ENCODE peak calls at places on chromosomes 2 and 18, in nine cellular contexts. Q, Z, O, U, N, M, S, I and C are unnamed samples.

GRCh38 chr2:157504623-157505022 is 60.7 kb upstream of the CYTIP start:
- DNase-seq in Q (no peak), Z (no peak), O (no peak), U (no peak), N (no peak), M (no peak), S (no peak), I (no peak), C (no peak)

GRCh38 chr2:69169990-69170389 is 157.0 kb downstream of the ANTXR1 start:
- DNase-seq in Q (no peak), Z (no peak), O (no peak), U (no peak), N (peak), M (no peak), S (peak), I (peak), C (no peak)

GRCh38 chr2:239472220-239472775 is 71.5 kb upstream of the HDAC4 start:
- DNase-seq in Q (no peak), Z (no peak), O (no peak), U (no peak), N (no peak), M (no peak), S (no peak), I (peak), C (no peak)

GRCh38 chr2:145524836-145525235 is 1004.9 kb upstream of the ZEB2 start:
- DNase-seq in Q (no peak), Z (no peak), O (no peak), U (no peak), N (no peak), M (no peak), S (no peak), I (no peak), C (no peak)

GRCh38 chr2:64145760-64146159 is 1.5 kb upstream of the PELI1 start:
- DNase-seq in Q (peak), Z (no peak), O (no peak), U (no peak), N (no peak), M (no peak), S (no peak), I (no peak), C (no peak)

GRCh38 chr18:59837586-59837985 is 62.2 kb upstream of the PMAIP1 start:
- DNase-seq in Q (peak), Z (peak), O (peak), U (peak), N (no peak), M (peak), S (peak), I (peak), C (peak)

GRCh38 chr2:174561283-174562275 is 36.0 kb downstream of the WIPF1 start:
- DNase-seq in Q (no peak), Z (peak), O (no peak), U (no peak), N (no peak), M (no peak), S (peak), I (no peak), C (no peak)

GRCh38 chr2:199414465-199414864 is 43.3 kb downstream of the SATB2 start:
- DNase-seq in Q (no peak), Z (no peak), O (no peak), U (no peak), N (no peak), M (no peak), S (no peak), I (no peak), C (no peak)

GRCh38 chr2:201916565-201916964 is 110.2 kb downstream of the CDK15 start:
- DNase-seq in Q (no peak), Z (no peak), O (no peak), U (no peak), N (no peak), M (no peak), S (no peak), I (no peak), C (no peak)

GRCh38 chr2:134148843-134149472 is 104.9 kb upstream of the MGAT5 start:
- DNase-seq in Q (no peak), Z (no peak), O (no peak), U (no peak), N (no peak), M (no peak), S (no peak), I (no peak), C (no peak)

GRCh38 chr18:46350598-46351172 is 246.5 kb downstream of the HAUS1 start:
- DNase-seq in Q (no peak), Z (no peak), O (no peak), U (no peak), N (no peak), M (no peak), S (no peak), I (no peak), C (no peak)

GRCh38 chr2:237603718-237604362 is 13.3 kb upstream of the RAB17 start:
- DNase-seq in Q (no peak), Z (no peak), O (peak), U (peak), N (no peak), M (no peak), S (peak), I (no peak), C (peak)

GRCh38 chr18:3889803-3890202 is 439.8 kb downstream of the TGIF1 start:
- DNase-seq in Q (no peak), Z (no peak), O (no peak), U (no peak), N (no peak), M (no peak), S (peak), I (no peak), C (no peak)

GRCh38 chr2:172739651-172740050 is 4.0 kb downstream of the RAPGEF4 start:
- DNase-seq in Q (no peak), Z (no peak), O (no peak), U (no peak), N (no peak), M (no peak), S (no peak), I (no peak), C (no peak)

GRCh38 chr2:67842375-67842959 is 220.3 kb downstream of the C1D start:
- DNase-seq in Q (no peak), Z (no peak), O (no peak), U (no peak), N (no peak), M (no peak), S (no peak), I (no peak), C (no peak)

GRCh38 chr18:3623769-3624545 is 174.0 kb downstream of the TGIF1 start:
- DNase-seq in Q (peak), Z (peak), O (no peak), U (no peak), N (peak), M (peak), S (peak), I (no peak), C (no peak)

GRCh38 chr2:135056790-135057189 is 4.7 kb downstream of the RAB3GAP1 start:
- DNase-seq in Q (no peak), Z (no peak), O (no peak), U (no peak), N (no peak), M (no peak), S (no peak), I (no peak), C (no peak)

GRCh38 chr18:6885992-6886823 is 156.7 kb downstream of the ARHGAP28 start:
- DNase-seq in Q (peak), Z (peak), O (no peak), U (no peak), N (no peak), M (peak), S (peak), I (peak), C (no peak)

GRCh38 chr18:26480897-26481795 is 67.2 kb downstream of the KCTD1 start:
- DNase-seq in Q (peak), Z (peak), O (no peak), U (no peak), N (peak), M (peak), S (peak), I (no peak), C (no peak)

GRCh38 chr18:62957885-62958472 is 242.6 kb downstream of the PHLPP1 start:
- DNase-seq in Q (peak), Z (no peak), O (peak), U (peak), N (no peak), M (no peak), S (no peak), I (peak), C (peak)

GRCh38 chr2:42098571-42099430 is 51.0 kb downstream of the PKDCC start:
- DNase-seq in Q (peak), Z (no peak), O (no peak), U (peak), N (no peak), M (no peak), S (no peak), I (no peak), C (no peak)

GRCh38 chr2:208791257-208791656 is 384.7 kb downstream of the PTH2R start:
- DNase-seq in Q (no peak), Z (no peak), O (no peak), U (no peak), N (no peak), M (no peak), S (no peak), I (no peak), C (no peak)

GRCh38 chr18:55106466-55106865 is 147.2 kb upstream of the CCDC68 start:
- DNase-seq in Q (no peak), Z (no peak), O (no peak), U (no peak), N (no peak), M (no peak), S (no peak), I (no peak), C (no peak)

GRCh38 chr2:215692387-215693079 is 256.7 kb upstream of the FN1 start:
- DNase-seq in Q (no peak), Z (no peak), O (no peak), U (no peak), N (no peak), M (no peak), S (peak), I (no peak), C (no peak)

GRCh38 chr2:17373736-17374135 is 144.5 kb downstream of the RAD51AP2 start:
- DNase-seq in Q (no peak), Z (no peak), O (no peak), U (no peak), N (no peak), M (no peak), S (peak), I (no peak), C (no peak)

GRCh38 chr18:44968336-44968735 is 287.6 kb downstream of the SETBP1 start:
- DNase-seq in Q (no peak), Z (no peak), O (no peak), U (no peak), N (no peak), M (no peak), S (no peak), I (no peak), C (no peak)

GRCh38 chr18:59479776-59480175 is 120.7 kb upstream of the LMAN1 start:
- DNase-seq in Q (no peak), Z (no peak), O (no peak), U (no peak), N (no peak), M (no peak), S (no peak), I (no peak), C (no peak)

GRCh38 chr2:134253804-134254203 is at the start of gene MGAT5:
- DNase-seq in Q (peak), Z (no peak), O (no peak), U (no peak), N (no peak), M (no peak), S (no peak), I (peak), C (no peak)

GRCh38 chr18:45687617-45688016 is 36.4 kb upstream of the SLC14A1 start:
- DNase-seq in Q (no peak), Z (no peak), O (no peak), U (no peak), N (no peak), M (no peak), S (no peak), I (peak), C (peak)

GRCh38 chr2:240394549-240394948 is 40.9 kb upstream of the GPC1 start:
- DNase-seq in Q (no peak), Z (no peak), O (no peak), U (no peak), N (no peak), M (no peak), S (no peak), I (no peak), C (no peak)

GRCh38 chr2:168210898-168211570 is 36.4 kb downstream of the STK39 start:
- DNase-seq in Q (peak), Z (peak), O (no peak), U (no peak), N (peak), M (peak), S (peak), I (no peak), C (no peak)

GRCh38 chr2:136436921-136437320 is 319.0 kb upstream of the CXCR4 start:
- DNase-seq in Q (no peak), Z (no peak), O (no peak), U (no peak), N (no peak), M (no peak), S (no peak), I (peak), C (no peak)

GRCh38 chr2:220469201-220469600 is 841.8 kb downstream of the SLC4A3 start:
- DNase-seq in Q (no peak), Z (no peak), O (no peak), U (no peak), N (no peak), M (no peak), S (peak), I (peak), C (no peak)

GRCh38 chr2:98463551-98463971 is 18.9 kb downstream of the INPP4A start:
- DNase-seq in Q (no peak), Z (no peak), O (no peak), U (no peak), N (no peak), M (no peak), S (no peak), I (peak), C (no peak)

GRCh38 chr18:30970201-30970816 is 72.2 kb downstream of the DSC3 start:
- DNase-seq in Q (peak), Z (no peak), O (no peak), U (peak), N (no peak), M (peak), S (peak), I (peak), C (no peak)

GRCh38 chr18:58038063-58038462 is 6.0 kb upstream of the NEDD4L start:
- DNase-seq in Q (no peak), Z (no peak), O (no peak), U (no peak), N (no peak), M (no peak), S (no peak), I (no peak), C (no peak)

GRCh38 chr2:29487967-29488550 is 372.8 kb downstream of the CLIP4 start:
- DNase-seq in Q (no peak), Z (no peak), O (no peak), U (no peak), N (peak), M (no peak), S (peak), I (no peak), C (no peak)

GRCh38 chr2:97673915-97674283 is 4.4 kb downstream of the C2orf92 start:
- DNase-seq in Q (no peak), Z (no peak), O (no peak), U (no peak), N (no peak), M (no peak), S (no peak), I (peak), C (no peak)

GRCh38 chr18:79634186-79634585 is 45.4 kb upstream of the CTDP1 start:
- DNase-seq in Q (no peak), Z (no peak), O (no peak), U (no peak), N (no peak), M (no peak), S (no peak), I (no peak), C (no peak)

GRCh38 chr2:42962521-42962953 is 170.2 kb upstream of the HAAO start:
- DNase-seq in Q (no peak), Z (no peak), O (no peak), U (peak), N (no peak), M (no peak), S (no peak), I (no peak), C (no peak)